ENCODE peak calls at places on chromosomes 7 and 10, in five cellular contexts. One of them, this sample, is unnamed.

GRCh38 chr7:135328053-135328452 is 94.4 kb downstream of the STRA8 start:
- DNase-seq in endothelial cell of umbilical vein: no peak
- DNase-seq in activated CD4-positive, alpha-beta T cell treated with anti-CD3 and anti-CD28 coated beads, Interleukin-2, amount 50 U/mL, for 24 hours: no peak
- DNase-seq in sciatic nerve: no peak
- DNase-seq in stomach: no peak
- DNase-seq in this sample: no peak

GRCh38 chr10:132270256-132270655 is 37.5 kb downstream of the STK32C start:
- DNase-seq in endothelial cell of umbilical vein: no peak
- DNase-seq in activated CD4-positive, alpha-beta T cell treated with anti-CD3 and anti-CD28 coated beads, Interleukin-2, amount 50 U/mL, for 24 hours: no peak
- DNase-seq in sciatic nerve: no peak
- DNase-seq in stomach: no peak
- DNase-seq in this sample: no peak

GRCh38 chr7:21939136-21939857 is 6.4 kb downstream of the CDCA7L start:
- DNase-seq in endothelial cell of umbilical vein: peak
- DNase-seq in activated CD4-positive, alpha-beta T cell treated with anti-CD3 and anti-CD28 coated beads, Interleukin-2, amount 50 U/mL, for 24 hours: peak
- DNase-seq in sciatic nerve: no peak
- DNase-seq in stomach: no peak
- DNase-seq in this sample: no peak

GRCh38 chr10:110456046-110456445 is 41.7 kb upstream of the DUSP5 start:
- DNase-seq in endothelial cell of umbilical vein: peak
- DNase-seq in activated CD4-positive, alpha-beta T cell treated with anti-CD3 and anti-CD28 coated beads, Interleukin-2, amount 50 U/mL, for 24 hours: no peak
- DNase-seq in sciatic nerve: peak
- DNase-seq in stomach: peak
- DNase-seq in this sample: no peak

GRCh38 chr10:13143761-13144160 is 17.6 kb upstream of the MCM10 start:
- DNase-seq in endothelial cell of umbilical vein: no peak
- DNase-seq in activated CD4-positive, alpha-beta T cell treated with anti-CD3 and anti-CD28 coated beads, Interleukin-2, amount 50 U/mL, for 24 hours: no peak
- DNase-seq in sciatic nerve: no peak
- DNase-seq in stomach: no peak
- DNase-seq in this sample: no peak

GRCh38 chr7:116271161-116271979 is 61.0 kb downstream of the TES start:
- DNase-seq in endothelial cell of umbilical vein: no peak
- DNase-seq in activated CD4-positive, alpha-beta T cell treated with anti-CD3 and anti-CD28 coated beads, Interleukin-2, amount 50 U/mL, for 24 hours: no peak
- DNase-seq in sciatic nerve: no peak
- DNase-seq in stomach: no peak
- DNase-seq in this sample: no peak

GRCh38 chr7:102146122-102146521 is 140.5 kb upstream of the SH2B2 start:
- DNase-seq in endothelial cell of umbilical vein: no peak
- DNase-seq in activated CD4-positive, alpha-beta T cell treated with anti-CD3 and anti-CD28 coated beads, Interleukin-2, amount 50 U/mL, for 24 hours: no peak
- DNase-seq in sciatic nerve: no peak
- DNase-seq in stomach: no peak
- DNase-seq in this sample: no peak

GRCh38 chr10:102613761-102614160 is 30.5 kb upstream of the TRIM8 start:
- DNase-seq in endothelial cell of umbilical vein: no peak
- DNase-seq in activated CD4-positive, alpha-beta T cell treated with anti-CD3 and anti-CD28 coated beads, Interleukin-2, amount 50 U/mL, for 24 hours: no peak
- DNase-seq in sciatic nerve: no peak
- DNase-seq in stomach: no peak
- DNase-seq in this sample: no peak

GRCh38 chr10:68112837-68113236 is 3.5 kb downstream of the MYPN start:
- DNase-seq in endothelial cell of umbilical vein: no peak
- DNase-seq in activated CD4-positive, alpha-beta T cell treated with anti-CD3 and anti-CD28 coated beads, Interleukin-2, amount 50 U/mL, for 24 hours: no peak
- DNase-seq in sciatic nerve: no peak
- DNase-seq in stomach: no peak
- DNase-seq in this sample: no peak

GRCh38 chr10:66931340-66931948 is 5.6 kb downstream of the LRRTM3 start:
- DNase-seq in endothelial cell of umbilical vein: peak
- DNase-seq in activated CD4-positive, alpha-beta T cell treated with anti-CD3 and anti-CD28 coated beads, Interleukin-2, amount 50 U/mL, for 24 hours: no peak
- DNase-seq in sciatic nerve: no peak
- DNase-seq in stomach: no peak
- DNase-seq in this sample: peak

This sample was measured in AML-193.